ENCODE peak calls at places on chromosomes 5 and 9, in four cellular contexts. L, S, M and O are unnamed samples.

GRCh38 chr5:34563951-34564705 is 92.0 kb upstream of the RAI14 start:
- DNase-seq in L (no peak), S (peak), M (peak), O (no peak)

GRCh38 chr5:21806943-21807342 is 1046.2 kb downstream of the CDH12 start:
- DNase-seq in L (no peak), S (no peak), M (peak), O (no peak)

GRCh38 chr5:110702704-110703103 is 23.8 kb downstream of the TMEM232 start:
- DNase-seq in L (no peak), S (no peak), M (peak), O (no peak)

GRCh38 chr5:168583742-168584482 is 4.7 kb upstream of the PANK3 start:
- DNase-seq in L (no peak), S (no peak), M (no peak), O (peak)

GRCh38 chr5:150322202-150322601 is 19.5 kb upstream of the ARSI start:
- DNase-seq in L (no peak), S (peak), M (peak), O (no peak)

GRCh38 chr5:56522972-56523371 is 289.8 kb upstream of the ANKRD55 start:
- DNase-seq in L (no peak), S (no peak), M (no peak), O (no peak)

GRCh38 chr9:15513335-15513734 is 2.6 kb upstream of the PSIP1 start:
- DNase-seq in L (no peak), S (no peak), M (peak), O (peak)

GRCh38 chr5:31556461-31556860 is 24.4 kb downstream of the C5orf22 start:
- DNase-seq in L (no peak), S (no peak), M (peak), O (no peak)

GRCh38 chr5:135551593-135552447 is 16.1 kb upstream of the NEUROG1 start:
- DNase-seq in L (peak), S (peak), M (peak), O (peak)

GRCh38 chr9:70403618-70404025 is 10.8 kb downstream of the KLF9 start:
- DNase-seq in L (no peak), S (peak), M (no peak), O (no peak)

GRCh38 chr9:74940600-74940999 is 12.1 kb downstream of the C9orf40 start:
- DNase-seq in L (peak), S (no peak), M (no peak), O (no peak)

GRCh38 chr5:80141147-80141671 is 106.1 kb downstream of the THBS4 start:
- DNase-seq in L (peak), S (no peak), M (peak), O (no peak)

GRCh38 chr5:125719681-125720676 is 703.2 kb upstream of the GRAMD2B start:
- DNase-seq in L (no peak), S (peak), M (peak), O (no peak)

GRCh38 chr5:56900858-56901578 is 8.4 kb upstream of the SETD9 start:
- DNase-seq in L (no peak), S (peak), M (peak), O (peak)

GRCh38 chr9:16825971-16826370 is 44.5 kb downstream of the BNC2 start:
- DNase-seq in L (peak), S (peak), M (peak), O (no peak)

GRCh38 chr9:109507421-109507838 is 9.3 kb upstream of the PTPN3 start:
- DNase-seq in L (peak), S (peak), M (peak), O (no peak)

GRCh38 chr9:21988056-21988990 is 5.9 kb downstream of the CDKN2A start:
- DNase-seq in L (no peak), S (no peak), M (no peak), O (no peak)

GRCh38 chr9:102499468-102499867 is 495.7 kb upstream of the CYLC2 start:
- DNase-seq in L (no peak), S (no peak), M (peak), O (peak)

GRCh38 chr5:145812877-145813276 is 22.3 kb downstream of the PRELID2 start:
- DNase-seq in L (no peak), S (no peak), M (no peak), O (no peak)

GRCh38 chr5:145806923-145807322 is 28.2 kb downstream of the PRELID2 start:
- DNase-seq in L (no peak), S (no peak), M (peak), O (no peak)

DNA sequence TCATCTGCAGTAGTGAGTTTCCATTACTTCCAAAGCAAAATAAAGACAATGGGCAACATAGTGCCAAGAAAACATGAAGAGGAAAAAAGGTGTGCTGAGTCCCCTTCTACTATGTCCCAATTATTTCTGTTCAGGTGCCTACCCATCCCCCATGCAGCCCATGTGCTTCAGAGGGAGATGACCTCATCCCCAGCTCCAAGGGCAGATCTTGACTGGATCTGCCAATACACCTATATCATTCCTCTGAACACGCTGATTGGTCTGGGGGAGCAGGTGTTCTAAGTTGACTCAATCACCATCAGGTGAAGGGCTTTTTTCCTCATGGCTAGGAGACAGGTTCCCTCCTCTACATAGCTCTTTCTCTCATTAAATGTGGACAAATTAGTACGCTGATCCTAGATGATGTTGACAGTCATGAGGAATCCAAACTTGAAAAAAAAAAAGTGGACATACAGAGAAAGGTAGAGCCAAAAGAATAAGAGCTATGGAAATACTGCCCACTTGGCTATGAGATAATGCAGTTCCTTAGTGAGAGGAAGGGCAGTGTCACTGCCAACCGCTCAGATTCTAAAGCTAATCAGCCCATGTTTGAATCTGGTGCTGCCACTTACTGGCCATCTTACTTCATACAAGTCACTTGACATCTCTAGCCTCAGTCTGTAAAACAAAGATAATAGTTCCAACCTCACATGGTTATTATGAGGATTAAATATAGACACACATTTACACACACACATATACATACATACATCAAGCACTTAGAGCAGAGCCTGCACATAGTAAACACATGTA is 23.1 kb downstream of the PRELID2 start:
- DNase-seq in L (no peak), S (peak), M (peak), O (peak)
- TF ChIP-seq CTCF in L (no peak), S (peak), M (peak), O (no peak)

DNA sequence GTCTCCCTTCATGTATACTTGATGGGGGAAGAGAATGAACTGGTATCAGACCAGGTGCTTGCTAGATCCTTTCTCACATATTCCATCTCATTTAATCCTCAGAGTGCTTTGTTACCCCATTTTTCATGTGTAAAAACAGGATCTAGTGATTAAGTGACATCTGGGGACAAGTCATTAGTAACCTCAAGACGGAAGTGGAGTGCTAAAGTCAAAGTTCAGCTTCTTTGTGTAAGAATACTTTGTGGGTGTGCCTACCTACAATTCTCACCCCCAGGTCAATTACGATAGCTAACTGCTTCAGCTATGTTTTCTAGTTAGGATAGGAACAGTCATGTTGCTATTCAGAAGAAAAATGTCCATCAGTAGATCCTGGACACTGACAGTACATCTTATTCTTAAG is 3.1 kb upstream of the FAM120AOS start:
- DNase-seq in L (no peak), S (no peak), M (no peak), O (peak)
- H3K4me3 ChIP-seq in L (no peak), S (no peak), M (no peak), O (no peak)

GRCh38 chr9:93978498-93978897 is 23.3 kb upstream of the BARX1 start:
- DNase-seq in L (no peak), S (no peak), M (no peak), O (no peak)
- TF ChIP-seq CTCF in L (no peak), S (no peak), M (no peak), O (no peak)

GRCh38 chr5:39201160-39201794 is 18.1 kb downstream of the FYB1 start:
- DNase-seq in L (no peak), S (no peak), M (no peak), O (no peak)
- H3K4me3 ChIP-seq in L (no peak), S (no peak), M (no peak), O (no peak)

DNA sequence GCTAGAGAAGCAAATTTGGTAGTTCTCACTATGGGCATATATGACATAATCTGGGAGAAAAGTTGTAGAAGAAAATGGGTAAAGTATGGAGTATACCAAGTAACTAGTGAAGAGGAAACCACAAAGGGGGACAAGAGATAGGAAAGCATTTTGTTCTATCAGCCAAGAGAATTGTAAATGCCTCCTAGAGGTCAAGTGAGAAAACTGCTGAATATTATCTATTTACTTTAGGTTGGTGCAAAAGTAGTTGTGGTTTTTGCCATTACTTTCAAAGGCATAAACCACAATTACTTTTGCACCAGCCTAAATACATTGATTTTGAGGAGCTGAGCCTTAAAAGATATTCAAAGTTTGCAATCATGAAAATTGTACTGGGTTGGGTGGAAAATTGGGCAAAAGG is 126.7 kb upstream of the GRHPR start:
- DNase-seq in L (no peak), S (no peak), M (no peak), O (no peak)
- TF ChIP-seq CTCF in L (no peak), S (no peak), M (peak), O (peak)

GRCh38 chr5:170863646-170864045 is 1.8 kb downstream of the RANBP17 start:
- DNase-seq in L (no peak), S (peak), M (peak), O (no peak)
- H3K4me3 ChIP-seq in L (no peak), S (no peak), M (peak), O (no peak)

DNA sequence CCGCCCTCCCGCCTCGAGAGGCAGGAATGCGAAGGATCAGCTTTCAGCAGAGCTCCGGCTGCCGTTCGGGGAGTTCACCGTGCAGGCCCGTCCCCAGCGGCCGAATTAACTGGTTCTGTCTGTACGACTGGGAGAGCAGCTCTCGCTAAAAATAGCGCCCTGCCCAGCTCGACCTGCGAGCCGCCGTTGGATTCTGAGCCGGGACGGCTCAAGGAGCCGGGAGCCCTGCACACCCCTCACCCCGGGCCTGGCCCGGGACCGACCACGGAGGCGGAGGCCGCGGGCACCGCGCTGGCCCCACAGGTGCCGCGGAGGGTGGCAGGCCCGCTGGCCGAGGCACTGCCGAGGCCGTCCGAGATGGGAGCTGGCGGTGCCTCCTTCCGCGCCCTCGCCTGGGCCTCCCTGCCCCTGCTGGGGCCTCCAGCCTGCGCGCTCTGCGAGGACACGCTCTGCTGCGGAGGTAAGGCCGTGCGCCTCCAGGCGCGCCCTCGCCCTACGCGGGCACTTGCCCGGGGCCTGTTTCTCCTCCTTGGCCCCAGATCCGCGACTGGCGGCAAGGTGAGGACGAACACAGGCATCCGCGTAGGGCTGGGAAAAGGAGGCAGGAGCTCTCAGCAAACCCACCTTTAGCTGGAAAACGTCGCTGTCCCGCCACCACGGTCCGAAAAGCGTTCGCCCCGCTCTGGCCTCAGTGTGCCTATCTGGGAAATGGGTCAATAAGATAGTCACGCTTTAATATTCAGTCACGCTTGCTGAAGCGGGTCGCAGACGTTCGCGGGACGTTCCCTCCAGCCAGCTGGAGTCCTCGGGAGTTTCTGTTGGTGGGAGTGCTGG is 53.0 kb upstream of the DAB2IP start:
- DNase-seq in L (peak), S (peak), M (peak), O (no peak)
- TF ChIP-seq CTCF in L (peak), S (peak), M (peak), O (no peak)

GRCh38 chr5:61505281-61505680 is 173.2 kb downstream of the ZSWIM6 start:
- DNase-seq in L (no peak), S (no peak), M (no peak), O (no peak)
- H3K4me3 ChIP-seq in L (no peak), S (no peak), M (no peak), O (no peak)

GRCh38 chr9:95903398-95903797 is 27.9 kb downstream of the ERCC6L2 start:
- DNase-seq in L (no peak), S (no peak), M (no peak), O (no peak)

GRCh38 chr9:95912773-95913172 is 37.3 kb downstream of the ERCC6L2 start:
- DNase-seq in L (no peak), S (no peak), M (no peak), O (no peak)

GRCh38 chr9:95910023-95910706 is 34.7 kb downstream of the ERCC6L2 start:
- DNase-seq in L (no peak), S (no peak), M (peak), O (no peak)

GRCh38 chr9:95910770-95911340 is 35.4 kb downstream of the ERCC6L2 start:
- DNase-seq in L (no peak), S (no peak), M (no peak), O (no peak)

DNA sequence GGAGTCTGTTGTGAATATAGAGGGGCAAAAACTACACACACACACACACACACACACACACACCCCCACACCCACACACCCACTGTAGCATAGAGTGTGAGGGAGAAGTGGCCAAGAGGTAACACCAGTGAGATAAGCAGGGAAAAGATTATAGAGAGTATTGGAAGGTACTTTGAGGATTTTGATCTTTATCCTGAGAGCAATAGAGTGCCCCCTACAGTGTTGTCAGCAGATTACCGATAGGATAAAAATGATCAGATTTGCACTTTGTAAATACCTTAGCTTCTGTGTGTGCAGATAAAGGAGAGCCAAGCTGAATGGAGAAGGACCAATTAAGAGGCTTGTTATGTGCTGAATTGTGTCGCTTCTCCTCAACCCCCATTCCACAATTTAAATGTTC is 32.3 kb downstream of the ERCC6L2 start:
- DNase-seq in L (no peak), S (no peak), M (peak), O (no peak)
- TF ChIP-seq CTCF in L (no peak), S (peak), M (no peak), O (no peak)